ENCODE peak calls at places on chromosomes 5 and 9, in ten cellular contexts. P is Jurkat, Clone E6-1; Q is naive thymus-derived CD8-positive, alpha-beta T cell; R is substantia nigra; Y is fibroblast of gingiva; W is activated T-helper 1 cell treated with Interleukin-2 at 50 U/mL for 16 hours; D is EH; F is activated CD8-positive, alpha-beta memory T cell treated with anti-CD3 and anti-CD28 coated beads, Interleukin-2, amount 50 U/mL, for 4 hours; I is RWPE1; L is CD4-positive, CD25-positive, alpha-beta regulatory T cell. T is an unnamed sample.

GRCh38 chr9:125522328-125522725 is 184.7 kb downstream of the MAPKAP1 start:
- DNase-seq in L (no peak), I (peak), D (peak), Y (peak), R (no peak), W (no peak), F (no peak), Q (no peak), P (no peak), T (no peak)

GRCh38 chr5:28903643-28904042 is 1865.3 kb upstream of the CDH9 start:
- DNase-seq in D (no peak), Q (no peak), L (no peak), Y (no peak), R (no peak), I (no peak), P (no peak), W (no peak), F (no peak), T (no peak)

GRCh38 chr5:123170816-123171345 is 81.8 kb downstream of the PRDM6 start:
- DNase-seq in Q (no peak), I (peak), D (no peak), W (no peak), L (no peak), R (no peak), F (no peak), Y (no peak), P (no peak), T (no peak)

GRCh38 chr9:35951736-35952135 is 6.2 kb downstream of the OR2S2 start:
- DNase-seq in P (no peak), F (no peak), W (no peak), L (no peak), Y (no peak), D (peak), R (no peak), I (peak), Q (no peak), T (no peak)

GRCh38 chr9:79240774-79241173 is 331.0 kb upstream of the TLE4 start:
- DNase-seq in W (no peak), P (no peak), Y (no peak), Q (no peak), L (no peak), R (no peak), D (no peak), F (no peak), I (no peak), T (no peak)

GRCh38 chr9:128087262-128087661 is 19.2 kb downstream of the SLC25A25 start:
- DNase-seq in D (no peak), F (no peak), I (no peak), P (no peak), R (no peak), Y (no peak), W (no peak), L (no peak), Q (no peak), T (no peak)

GRCh38 chr9:70257991-70258691 is 637 bp upstream of the SMC5 start:
- DNase-seq in R (peak), Q (no peak), F (no peak), L (no peak), W (no peak), P (peak), D (peak), I (peak), Y (peak), T (peak)

GRCh38 chr9:87359264-87359663 is 138.4 kb upstream of the DAPK1 start:
- DNase-seq in Y (no peak), D (no peak), W (no peak), P (no peak), I (no peak), L (no peak), Q (no peak), R (no peak), F (no peak), T (no peak)

GRCh38 chr5:96312383-96312782 is 120.7 kb downstream of the PCSK1 start:
- DNase-seq in D (no peak), L (no peak), P (no peak), W (no peak), F (no peak), Q (no peak), Y (no peak), I (no peak), R (no peak), T (no peak)

GRCh38 chr5:77993799-77994318 is 217.7 kb upstream of the TBCA start:
- DNase-seq in Y (no peak), W (no peak), R (peak), F (no peak), D (no peak), L (no peak), I (no peak), P (no peak), Q (no peak), T (no peak)

GRCh38 chr9:127661342-127661741 is 45.4 kb upstream of the CFAP157 start:
- DNase-seq in Q (no peak), I (no peak), W (no peak), Y (no peak), P (no peak), D (no peak), R (peak), L (no peak), F (no peak), T (no peak)

GRCh38 chr9:78860806-78861475 is 564.0 kb downstream of the PSAT1 start:
- DNase-seq in R (no peak), L (no peak), Y (peak), Q (no peak), P (no peak), I (peak), F (no peak), W (no peak), D (peak), T (no peak)

GRCh38 chr5:151547364-151547763 is 43.8 kb downstream of the FAT2 start:
- DNase-seq in I (no peak), Y (no peak), P (no peak), Q (no peak), F (no peak), D (no peak), W (no peak), R (no peak), L (no peak), T (no peak)

GRCh38 chr9:93224591-93224990 is 40.7 kb downstream of the WNK2 start:
- DNase-seq in W (no peak), I (peak), R (no peak), P (no peak), L (no peak), F (no peak), Q (no peak), Y (no peak), D (no peak), T (no peak)

GRCh38 chr5:1753490-1753889 is 46.1 kb downstream of the MRPL36 start:
- DNase-seq in R (no peak), I (no peak), D (no peak), P (no peak), W (no peak), Y (no peak), Q (no peak), L (no peak), F (no peak), T (no peak)

GRCh38 chr5:155897761-155898160 is 429.2 kb upstream of the SGCD start:
- DNase-seq in F (no peak), I (no peak), P (no peak), W (no peak), R (no peak), Y (no peak), Q (no peak), D (peak), L (no peak), T (no peak)

GRCh38 chr5:28967848-28968247 is 1929.5 kb upstream of the CDH9 start:
- DNase-seq in R (no peak), P (no peak), Y (no peak), D (no peak), L (no peak), W (no peak), F (no peak), Q (no peak), I (no peak), T (no peak)

GRCh38 chr9:7320139-7320538 is 479.4 kb downstream of the DMAC1 start:
- DNase-seq in D (peak), R (no peak), Q (no peak), Y (peak), P (no peak), F (no peak), L (no peak), I (peak), W (no peak), T (no peak)

GRCh38 chr5:112289465-112289864 is 129.6 kb downstream of the EPB41L4A start:
- DNase-seq in L (no peak), W (no peak), Y (no peak), P (no peak), D (no peak), I (no peak), R (no peak), F (no peak), Q (no peak), T (no peak)

GRCh38 chr9:91758491-91758981 is 191.5 kb downstream of the ROR2 start:
- DNase-seq in W (no peak), D (peak), Y (peak), Q (no peak), L (no peak), F (no peak), R (no peak), I (peak), P (peak), T (no peak)

GRCh38 chr5:763397-763796 is 21.1 kb downstream of the ZDHHC11B start:
- DNase-seq in P (no peak), Y (no peak), F (no peak), D (no peak), I (no peak), L (no peak), R (no peak), W (no peak), Q (no peak), T (no peak)

GRCh38 chr5:77339491-77339890 is 129.0 kb downstream of the PDE8B start:
- DNase-seq in F (no peak), I (no peak), Q (no peak), W (no peak), D (no peak), P (no peak), R (no peak), L (no peak), Y (no peak), T (no peak)

GRCh38 chr9:24881361-24881760 is 335.7 kb upstream of the IZUMO3 start:
- DNase-seq in W (no peak), F (no peak), P (no peak), Y (no peak), L (no peak), Q (no peak), I (peak), D (no peak), R (no peak), T (no peak)

GRCh38 chr9:110996436-110997224 is 41.6 kb downstream of the LPAR1 start:
- DNase-seq in D (peak), W (no peak), R (no peak), P (no peak), Q (no peak), F (no peak), Y (peak), L (no peak), I (no peak), T (peak)

GRCh38 chr5:112234000-112234399 is 185.1 kb downstream of the EPB41L4A start:
- DNase-seq in Q (no peak), Y (no peak), D (no peak), L (no peak), F (no peak), P (no peak), W (no peak), R (no peak), I (no peak), T (no peak)

T was measured in tibial nerve.